ENCODE peak calls at places on chromosomes 12 and 14, in eight cellular contexts. One of them, this sample, is unnamed.
A peak's percentile ranks its signal among the peaks of the same experiment; 100 is the strongest.

GRCh38 chr12:130181211-130181610 is 18.9 kb downstream of the FZD10 start:
- DNase-seq in endothelial cell of umbilical vein: no peak
- DNase-seq in mesendoderm: no peak
- DNase-seq in adipocyte: no peak
- DNase-seq in neural progenitor cell: no peak
- DNase-seq in endodermal cell: no peak
- DNase-seq in colonic mucosa: no peak
- DNase-seq in GM23248: no peak
- DNase-seq in this sample: no peak

GRCh38 chr14:103279129-103280025 is 54.7 kb upstream of the EIF5 start:
- DNase-seq in endothelial cell of umbilical vein: no peak
- DNase-seq in mesendoderm: peak; percentile 51
- DNase-seq in adipocyte: no peak
- DNase-seq in neural progenitor cell: peak; percentile 42
- DNase-seq in endodermal cell: peak; percentile 82
- DNase-seq in colonic mucosa: no peak
- DNase-seq in GM23248: peak; percentile 51
- DNase-seq in this sample: peak; percentile 86

GRCh38 chr12:76032043-76032981 is 736 bp upstream of the PHLDA1 start:
- DNase-seq in endothelial cell of umbilical vein: peak; percentile 74
- DNase-seq in mesendoderm: peak; percentile 94
- DNase-seq in adipocyte: peak; percentile 81
- DNase-seq in neural progenitor cell: peak; percentile 67
- DNase-seq in endodermal cell: peak; percentile 89
- DNase-seq in colonic mucosa: peak; percentile 52
- DNase-seq in GM23248: peak; percentile 90
- DNase-seq in this sample: no peak

GRCh38 chr14:24979725-24980239 is 70.2 kb downstream of the STXBP6 start:
- DNase-seq in endothelial cell of umbilical vein: no peak
- DNase-seq in mesendoderm: no peak
- DNase-seq in adipocyte: no peak
- DNase-seq in neural progenitor cell: no peak
- DNase-seq in endodermal cell: no peak
- DNase-seq in colonic mucosa: no peak
- DNase-seq in GM23248: no peak
- DNase-seq in this sample: no peak

GRCh38 chr12:121443193-121443829 is 43.4 kb downstream of the RNF34 start:
- DNase-seq in endothelial cell of umbilical vein: peak; percentile 65
- DNase-seq in mesendoderm: peak; percentile 83
- DNase-seq in adipocyte: peak; percentile 89
- DNase-seq in neural progenitor cell: peak; percentile 87
- DNase-seq in endodermal cell: peak; percentile 99
- DNase-seq in colonic mucosa: peak; percentile 85
- DNase-seq in GM23248: peak; percentile 86
- DNase-seq in this sample: peak; percentile 92

GRCh38 chr14:71610797-71611196 is 321.4 kb upstream of the RGS6 start:
- DNase-seq in endothelial cell of umbilical vein: no peak
- DNase-seq in mesendoderm: no peak
- DNase-seq in adipocyte: peak; percentile 54
- DNase-seq in neural progenitor cell: no peak
- DNase-seq in endodermal cell: no peak
- DNase-seq in colonic mucosa: no peak
- DNase-seq in GM23248: no peak
- DNase-seq in this sample: no peak

GRCh38 chr12:4824415-4824814 is 85.3 kb upstream of the KCNA1 start:
- DNase-seq in endothelial cell of umbilical vein: peak; percentile 20
- DNase-seq in mesendoderm: peak; percentile 84
- DNase-seq in adipocyte: no peak
- DNase-seq in neural progenitor cell: no peak
- DNase-seq in endodermal cell: no peak
- DNase-seq in colonic mucosa: no peak
- DNase-seq in GM23248: peak; percentile 80
- DNase-seq in this sample: no peak

GRCh38 chr12:123907726-123908476 is 64.7 kb downstream of the CCDC92 start:
- DNase-seq in endothelial cell of umbilical vein: no peak
- DNase-seq in mesendoderm: no peak
- DNase-seq in adipocyte: no peak
- DNase-seq in neural progenitor cell: peak; percentile 45
- DNase-seq in endodermal cell: no peak
- DNase-seq in colonic mucosa: peak; percentile 25
- DNase-seq in GM23248: no peak
- DNase-seq in this sample: peak; percentile 44

GRCh38 chr12:108299516-108299915 is 39.6 kb downstream of the CMKLR1 start:
- DNase-seq in endothelial cell of umbilical vein: no peak
- DNase-seq in mesendoderm: no peak
- DNase-seq in adipocyte: no peak
- DNase-seq in neural progenitor cell: no peak
- DNase-seq in endodermal cell: no peak
- DNase-seq in colonic mucosa: no peak
- DNase-seq in GM23248: no peak
- DNase-seq in this sample: peak; percentile 7

GRCh38 chr14:61537567-61538463 is 157.5 kb upstream of the HIF1A start:
- DNase-seq in endothelial cell of umbilical vein: peak; percentile 78
- DNase-seq in mesendoderm: peak; percentile 84
- DNase-seq in adipocyte: peak; percentile 76
- DNase-seq in neural progenitor cell: peak; percentile 54
- DNase-seq in endodermal cell: peak; percentile 68
- DNase-seq in colonic mucosa: peak; percentile 82
- DNase-seq in GM23248: peak; percentile 88
- DNase-seq in this sample: no peak

GRCh38 chr14:36054353-36055051 is 122.0 kb downstream of the PTCSC3 start:
- DNase-seq in endothelial cell of umbilical vein: no peak
- DNase-seq in mesendoderm: no peak
- DNase-seq in adipocyte: no peak
- DNase-seq in neural progenitor cell: no peak
- DNase-seq in endodermal cell: no peak
- DNase-seq in colonic mucosa: no peak
- DNase-seq in GM23248: no peak
- DNase-seq in this sample: no peak

GRCh38 chr14:105207460-105207901 is 26.4 kb upstream of the NUDT14 start:
- DNase-seq in endothelial cell of umbilical vein: no peak
- DNase-seq in mesendoderm: peak; percentile 40
- DNase-seq in adipocyte: no peak
- DNase-seq in neural progenitor cell: peak; percentile 51
- DNase-seq in endodermal cell: peak; percentile 69
- DNase-seq in colonic mucosa: no peak
- DNase-seq in GM23248: no peak
- DNase-seq in this sample: no peak

GRCh38 chr12:64673490-64674169 is 63.3 kb downstream of the RASSF3 start:
- DNase-seq in endothelial cell of umbilical vein: peak; percentile 25
- DNase-seq in mesendoderm: peak; percentile 77
- DNase-seq in adipocyte: no peak
- DNase-seq in neural progenitor cell: peak; percentile 58
- DNase-seq in endodermal cell: peak; percentile 73
- DNase-seq in colonic mucosa: no peak
- DNase-seq in GM23248: no peak
- DNase-seq in this sample: no peak

GRCh38 chr12:64671682-64672081 is 61.4 kb downstream of the RASSF3 start:
- DNase-seq in endothelial cell of umbilical vein: no peak
- DNase-seq in mesendoderm: no peak
- DNase-seq in adipocyte: no peak
- DNase-seq in neural progenitor cell: no peak
- DNase-seq in endodermal cell: no peak
- DNase-seq in colonic mucosa: no peak
- DNase-seq in GM23248: no peak
- DNase-seq in this sample: no peak

GRCh38 chr12:64670856-64671639 is 60.8 kb downstream of the RASSF3 start:
- DNase-seq in endothelial cell of umbilical vein: peak; percentile 59
- DNase-seq in mesendoderm: peak; percentile 94
- DNase-seq in adipocyte: peak; percentile 51
- DNase-seq in neural progenitor cell: no peak
- DNase-seq in endodermal cell: peak; percentile 81
- DNase-seq in colonic mucosa: peak; percentile 57
- DNase-seq in GM23248: peak; percentile 75
- DNase-seq in this sample: no peak

GRCh38 chr12:64674367-64674922 is 64.2 kb downstream of the RASSF3 start:
- DNase-seq in endothelial cell of umbilical vein: no peak
- DNase-seq in mesendoderm: no peak
- DNase-seq in adipocyte: no peak
- DNase-seq in neural progenitor cell: no peak
- DNase-seq in endodermal cell: no peak
- DNase-seq in colonic mucosa: no peak
- DNase-seq in GM23248: no peak
- DNase-seq in this sample: no peak

DNA sequence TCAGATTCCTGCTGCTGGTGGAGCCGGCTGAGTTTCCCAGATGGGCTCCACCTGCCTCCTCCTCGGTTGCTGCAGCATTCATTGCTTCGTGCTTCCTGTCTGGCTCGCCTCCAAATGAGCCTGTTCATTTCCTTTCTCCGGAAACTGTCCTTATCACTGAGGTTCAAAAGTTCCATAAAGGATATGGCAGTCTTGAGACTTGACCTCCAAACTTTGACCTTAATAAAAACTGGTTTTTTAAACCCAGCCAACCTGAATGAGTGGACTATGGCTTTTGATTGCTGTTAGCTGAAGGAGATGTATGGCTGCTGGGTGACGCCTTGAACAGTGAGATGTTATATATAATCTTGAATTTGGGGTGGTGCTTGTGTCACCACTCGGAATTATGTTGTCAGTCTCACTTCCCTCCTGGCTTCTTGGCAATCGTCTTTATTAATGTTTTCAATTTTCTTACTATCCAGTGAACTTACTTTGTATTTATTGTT is 62.7 kb downstream of the RASSF3 start:
- DNase-seq in endothelial cell of umbilical vein: peak; percentile 87
- DNase-seq in mesendoderm: no peak
- DNase-seq in adipocyte: no peak
- DNase-seq in neural progenitor cell: no peak
- DNase-seq in endodermal cell: no peak
- DNase-seq in colonic mucosa: peak; percentile 95
- DNase-seq in GM23248: no peak
- DNase-seq in this sample: peak; percentile 85
- H3K9ac ChIP-seq in endothelial cell of umbilical vein: no peak overlapping the region
- H3K9ac ChIP-seq in mesendoderm: no peak overlapping the region
- H3K9ac ChIP-seq in adipocyte: no peak overlapping the region
- H3K9ac ChIP-seq in neural progenitor cell: no peak overlapping the region
- H3K9ac ChIP-seq in endodermal cell: no peak overlapping the region
- H3K9ac ChIP-seq in colonic mucosa: no peak overlapping the region
- H3K9ac ChIP-seq in GM23248: no peak overlapping the region
- H3K9ac ChIP-seq in this sample: no peak overlapping the region

DNA sequence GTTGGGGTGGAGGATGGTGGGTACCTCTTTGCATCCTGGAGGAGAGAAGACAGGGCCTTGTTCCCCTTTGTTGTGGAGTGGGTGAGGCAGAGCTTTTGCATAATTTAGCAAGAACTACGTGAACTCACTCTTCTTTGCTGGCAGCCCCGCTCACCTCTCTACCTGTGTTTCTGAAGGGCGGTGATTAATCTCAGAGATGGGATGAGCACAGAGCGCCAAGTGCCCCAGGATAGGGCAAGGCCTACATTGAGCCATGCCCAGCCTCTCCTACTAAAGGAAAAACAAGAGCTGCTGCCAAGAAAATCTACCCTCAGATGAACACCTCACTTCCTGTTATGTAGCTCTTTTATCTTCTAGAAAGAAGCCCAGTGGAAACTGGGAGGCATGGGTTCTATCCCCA is 1120.0 kb downstream of the VRK1 start:
- DNase-seq in endothelial cell of umbilical vein: no peak
- DNase-seq in mesendoderm: no peak
- DNase-seq in adipocyte: no peak
- DNase-seq in neural progenitor cell: no peak
- DNase-seq in endodermal cell: no peak
- DNase-seq in colonic mucosa: no peak
- DNase-seq in GM23248: no peak
- DNase-seq in this sample: no peak
- H3K4me1 ChIP-seq in endothelial cell of umbilical vein: no peaks in the 10 kb centered on the region
- H3K4me1 ChIP-seq in mesendoderm: no peaks in the 10 kb centered on the region
- H3K4me1 ChIP-seq in adipocyte: no peaks in the 10 kb centered on the region
- H3K4me1 ChIP-seq in neural progenitor cell: no peaks in the 10 kb centered on the region
- H3K4me1 ChIP-seq in endodermal cell: no peaks in the 10 kb centered on the region
- H3K4me1 ChIP-seq in colonic mucosa: no peaks in the 10 kb centered on the region
- H3K4me1 ChIP-seq in GM23248: no peaks in the 10 kb centered on the region
- H3K4me1 ChIP-seq in this sample: no peaks in the 10 kb centered on the region

GRCh38 chr14:77023001-77023996 is 5.2 kb downstream of the IRF2BPL start:
- DNase-seq in endothelial cell of umbilical vein: peak; percentile 28
- DNase-seq in mesendoderm: peak; percentile 79
- DNase-seq in adipocyte: peak; percentile 73
- DNase-seq in neural progenitor cell: peak; percentile 70
- DNase-seq in endodermal cell: peak; percentile 76
- DNase-seq in colonic mucosa: peak; percentile 83
- DNase-seq in GM23248: peak; percentile 67
- DNase-seq in this sample: no peak
- H3K4me3 ChIP-seq in endothelial cell of umbilical vein: no peak overlapping the region
- H3K4me3 ChIP-seq in mesendoderm: no peak overlapping the region
- H3K4me3 ChIP-seq in adipocyte: peak overlapping the region; percentile 89
- H3K4me3 ChIP-seq in neural progenitor cell: no peak overlapping the region
- H3K4me3 ChIP-seq in endodermal cell: no peak overlapping the region
- H3K4me3 ChIP-seq in colonic mucosa: peak overlapping the region; percentile 4
- H3K4me3 ChIP-seq in GM23248: peak overlapping the region; percentile 96
- H3K4me3 ChIP-seq in this sample: peak overlapping the region; percentile 86

GRCh38 chr12:16573652-16574077 is 32.3 kb downstream of the LMO3 start:
- DNase-seq in endothelial cell of umbilical vein: no peak
- DNase-seq in mesendoderm: peak; percentile 98
- DNase-seq in adipocyte: no peak
- DNase-seq in neural progenitor cell: peak; percentile 50
- DNase-seq in endodermal cell: peak; percentile 91
- DNase-seq in colonic mucosa: no peak
- DNase-seq in GM23248: no peak
- DNase-seq in this sample: no peak
- H3K9ac ChIP-seq in endothelial cell of umbilical vein: no peak overlapping the region
- H3K9ac ChIP-seq in mesendoderm: no peak overlapping the region
- H3K9ac ChIP-seq in adipocyte: peak overlapping the region; percentile 60
- H3K9ac ChIP-seq in neural progenitor cell: no peak overlapping the region
- H3K9ac ChIP-seq in endodermal cell: peak overlapping the region; percentile 31
- H3K9ac ChIP-seq in colonic mucosa: no peak overlapping the region
- H3K9ac ChIP-seq in GM23248: no peak overlapping the region
- H3K9ac ChIP-seq in this sample: no peak overlapping the region

DNA sequence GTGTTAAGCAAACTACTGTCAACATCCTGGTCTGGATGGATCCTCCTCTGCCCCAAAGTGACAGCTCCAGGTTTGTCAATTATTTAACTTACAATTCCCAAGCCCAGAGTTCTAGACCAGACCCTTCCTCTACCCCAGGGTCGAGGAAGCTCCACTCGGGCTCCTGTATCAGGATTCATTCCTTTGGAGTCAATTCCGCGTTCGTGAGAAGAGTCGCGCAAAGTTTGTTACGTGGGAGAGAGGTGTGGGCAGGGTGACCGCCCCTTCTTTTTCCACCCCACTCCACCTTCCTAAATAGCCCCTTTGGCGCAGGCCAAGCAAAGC is 479 bp downstream of the SEL1L start:
- DNase-seq in endothelial cell of umbilical vein: no peak
- DNase-seq in mesendoderm: no peak
- DNase-seq in adipocyte: no peak
- DNase-seq in neural progenitor cell: no peak
- DNase-seq in endodermal cell: no peak
- DNase-seq in colonic mucosa: no peak
- DNase-seq in GM23248: no peak
- DNase-seq in this sample: no peak
- H3K4me1 ChIP-seq in endothelial cell of umbilical vein: peaks cover 7% of the 10 kb centered on the region
- H3K4me1 ChIP-seq in mesendoderm: no peaks in the 10 kb centered on the region
- H3K4me1 ChIP-seq in adipocyte: peaks cover 50% of the 10 kb centered on the region
- H3K4me1 ChIP-seq in neural progenitor cell: peaks cover 7% of the 10 kb centered on the region
- H3K4me1 ChIP-seq in endodermal cell: peaks cover 2% of the 10 kb centered on the region
- H3K4me1 ChIP-seq in colonic mucosa: peaks cover 3% of the 10 kb centered on the region
- H3K4me1 ChIP-seq in GM23248: peaks cover 28% of the 10 kb centered on the region
- H3K4me1 ChIP-seq in this sample: peaks cover 17% of the 10 kb centered on the region

DNA sequence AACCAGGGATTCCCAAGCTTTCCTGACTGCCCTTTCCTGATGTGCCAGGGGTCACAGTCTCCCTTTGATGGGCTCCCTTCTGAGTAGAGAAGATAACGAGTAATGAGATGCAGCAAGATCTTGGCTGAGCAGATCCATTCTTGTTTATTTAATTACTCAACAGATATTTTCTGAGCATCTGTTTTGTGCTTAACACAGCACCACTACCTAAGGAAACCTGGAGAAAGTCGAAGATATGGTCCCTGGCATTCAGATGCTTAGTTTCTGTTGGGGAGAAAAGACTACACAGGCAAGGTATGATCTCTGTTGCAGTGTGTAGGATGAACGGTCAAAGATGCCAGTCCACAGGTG is 3.9 kb downstream of the AJUBA start:
- DNase-seq in endothelial cell of umbilical vein: no peak
- DNase-seq in mesendoderm: no peak
- DNase-seq in adipocyte: no peak
- DNase-seq in neural progenitor cell: no peak
- DNase-seq in endodermal cell: no peak
- DNase-seq in colonic mucosa: no peak
- DNase-seq in GM23248: peak; percentile 39
- DNase-seq in this sample: no peak
- H3K4me3 ChIP-seq in endothelial cell of umbilical vein: no peak overlapping the region
- H3K4me3 ChIP-seq in mesendoderm: no peak overlapping the region
- H3K4me3 ChIP-seq in adipocyte: no peak overlapping the region
- H3K4me3 ChIP-seq in neural progenitor cell: peak overlapping the region; percentile 88
- H3K4me3 ChIP-seq in endodermal cell: peak overlapping the region; percentile 88
- H3K4me3 ChIP-seq in colonic mucosa: no peak overlapping the region
- H3K4me3 ChIP-seq in GM23248: peak overlapping the region; percentile 75
- H3K4me3 ChIP-seq in this sample: peak overlapping the region; percentile 27

This sample was measured in kidney.